ENCODE peak calls at places on chromosomes 12 and 14, in seven cellular contexts. N, Y, J, R, C, P and S are unnamed samples.

GRCh38 chr12:52206309-52207040 is 14.7 kb upstream of the KRT80 start:
- DNase-seq in J (no peak), Y (no peak), P (no peak), C (no peak), R (no peak), N (no peak), S (no peak)

GRCh38 chr12:85711735-85712390 is 124.3 kb downstream of the RASSF9 start:
- DNase-seq in P (no peak), C (no peak), Y (no peak), N (no peak), R (peak; percentile 3), J (peak; percentile 34), S (peak; percentile 84)

GRCh38 chr12:12561305-12562015 is 1.2 kb downstream of the DUSP16 start:
- DNase-seq in C (peak; percentile 14), P (peak; percentile 58), N (peak; percentile 51), J (peak; percentile 70), Y (no peak), R (peak; percentile 34), S (peak; percentile 87)

GRCh38 chr12:123934016-123934620 is 38.5 kb downstream of the CCDC92 start:
- DNase-seq in C (no peak), N (no peak), Y (no peak), J (no peak), P (no peak), R (no peak), S (no peak)

GRCh38 chr14:23123419-23123818 is 4.4 kb upstream of the CEBPE start:
- DNase-seq in R (peak; percentile 52), N (no peak), C (no peak), P (peak; percentile 34), Y (no peak), J (peak; percentile 78), S (peak; percentile 90)

GRCh38 chr12:77625441-77625840 is 205.3 kb upstream of the NAV3 start:
- DNase-seq in Y (peak; percentile 62), P (peak; percentile 80), N (peak; percentile 91), R (peak; percentile 89), C (no peak), J (no peak), S (no peak)

GRCh38 chr12:64669270-64669842 is 59.1 kb downstream of the RASSF3 start:
- DNase-seq in N (no peak), Y (no peak), R (no peak), J (peak; percentile 59), C (no peak), P (no peak), S (peak; percentile 52)

GRCh38 chr14:61601923-61602732 is 93.2 kb upstream of the HIF1A start:
- DNase-seq in N (no peak), P (no peak), J (no peak), Y (no peak), C (no peak), R (no peak), S (no peak)

GRCh38 chr14:51823706-51824105 is 36.7 kb upstream of the GNG2 start:
- DNase-seq in N (peak; percentile 76), R (no peak), P (no peak), C (no peak), J (no peak), Y (no peak), S (no peak)